ENCODE peak calls at places on chromosomes 6 and 20, in seven cellular contexts. F is IMR-90, H is suprapubic skin, W is H1, D is stomach, O is ovary, A is tibial nerve. Y is an unnamed sample.

GRCh38 chr6:111552241-111552744 is 53.4 kb downstream of the TRAF3IP2 start:
- DNase-seq in O (peak; percentile 70), W (peak; percentile 51), A (peak; percentile 51), D (peak; percentile 82), H (no peak), F (peak; percentile 98), Y (peak; percentile 32)

GRCh38 chr20:41436679-41437078 is 70.1 kb upstream of the EMILIN3 start:
- DNase-seq in A (no peak), H (no peak), F (peak; percentile 88), W (no peak), O (no peak), D (no peak), Y (no peak)

GRCh38 chr20:35854697-35855434 is 83.1 kb downstream of the PHF20 start:
- DNase-seq in D (no peak), O (no peak), H (no peak), W (no peak), A (no peak), F (peak; percentile 43), Y (no peak)

GRCh38 chr6:35487653-35488516 is 9.0 kb downstream of the TEAD3 start:
- DNase-seq in A (no peak), O (peak; percentile 70), F (peak; percentile 54), D (peak; percentile 64), H (no peak), W (no peak), Y (peak; percentile 70)

GRCh38 chr6:169618526-169619490 is 83.0 kb downstream of the WDR27 start:
- DNase-seq in A (no peak), O (no peak), H (no peak), F (peak; percentile 97), W (no peak), D (no peak), Y (no peak)

GRCh38 chr6:91055959-91056358 is 469.1 kb upstream of the MAP3K7 start:
- DNase-seq in D (no peak), F (no peak), W (no peak), H (no peak), O (no peak), A (no peak), Y (no peak)

GRCh38 chr20:62496525-62497218 is 20.9 kb upstream of the GATA5 start:
- DNase-seq in A (no peak), F (no peak), H (no peak), D (no peak), O (no peak), W (no peak), Y (no peak)

GRCh38 chr6:20707166-20707485 is 172.9 kb downstream of the CDKAL1 start:
- DNase-seq in A (no peak), F (no peak), W (no peak), O (no peak), H (no peak), D (no peak), Y (no peak)

GRCh38 chr6:154821099-154821498 is 87.9 kb downstream of the SCAF8 start:
- DNase-seq in O (no peak), D (no peak), W (no peak), A (no peak), F (no peak), H (no peak), Y (no peak)

GRCh38 chr6:120055071-120055470 is 705.5 kb upstream of the MAN1A1 start:
- DNase-seq in D (no peak), W (no peak), F (no peak), A (no peak), O (no peak), H (no peak), Y (no peak)

GRCh38 chr20:1629321-1629720 is 9.5 kb upstream of the SIRPB1 start:
- DNase-seq in F (no peak), H (no peak), W (no peak), D (no peak), A (no peak), O (no peak), Y (no peak)

GRCh38 chr6:160973311-160973710 is 18.3 kb upstream of the MAP3K4 start:
- DNase-seq in W (no peak), H (no peak), O (peak; percentile 54), D (no peak), A (no peak), F (peak; percentile 81), Y (no peak)

GRCh38 chr6:14655990-14656640 is 538.5 kb downstream of the CD83 start:
- DNase-seq in H (no peak), F (no peak), D (no peak), O (no peak), W (no peak), A (no peak), Y (no peak)

GRCh38 chr6:122092366-122092765 is 307.1 kb upstream of the HSF2 start:
- DNase-seq in A (no peak), W (no peak), D (no peak), O (no peak), F (no peak), H (no peak), Y (no peak)

DNA sequence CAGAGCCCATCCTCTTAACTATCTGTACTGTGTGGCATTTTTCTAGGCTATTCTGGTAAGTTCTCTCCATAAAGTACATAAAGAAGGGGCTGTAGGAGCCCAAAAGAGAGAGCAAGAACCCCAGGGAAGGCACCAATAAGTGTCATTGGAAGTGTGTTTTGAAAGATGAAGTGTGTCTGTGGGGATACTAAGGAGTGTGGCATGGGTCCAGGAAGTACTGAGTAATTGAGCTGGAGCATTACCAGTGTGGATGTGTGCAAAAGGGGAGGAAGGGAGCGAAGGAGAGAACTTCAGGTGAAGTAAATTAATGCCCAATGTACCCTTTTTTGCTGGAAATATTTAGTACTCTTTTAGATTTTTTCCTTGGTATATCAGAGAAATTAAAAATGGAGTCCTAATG is 63.9 kb downstream of the KCNS1 start:
- DNase-seq in H (no peak), W (no peak), F (peak; percentile 63), D (peak; percentile 28), A (no peak), O (no peak), Y (no peak)
- TF ChIP-seq POLR2A in H (no peak), W (no peak), F (no peak), D (no peak), A (no peak), O (no peak), Y (no peak)

GRCh38 chr6:24777227-24777626 is 2.5 kb downstream of the GMNN start:
- DNase-seq in A (no peak), F (no peak), O (no peak), W (no peak), D (no peak), H (no peak), Y (no peak)

GRCh38 chr6:24778121-24778520 is 3.4 kb downstream of the GMNN start:
- DNase-seq in O (no peak), A (no peak), F (no peak), H (no peak), W (no peak), D (no peak), Y (no peak)

GRCh38 chr6:24775520-24776058 is 852 bp downstream of the GMNN start:
- DNase-seq in H (no peak), W (no peak), O (no peak), A (no peak), F (peak; percentile 70), D (no peak), Y (peak; percentile 15)

GRCh38 chr6:24778878-24779277 is 4.1 kb downstream of the GMNN start:
- DNase-seq in H (no peak), F (no peak), D (no peak), O (no peak), A (no peak), W (no peak), Y (no peak)

GRCh38 chr6:24774696-24775519 is at the start of gene GMNN:
- DNase-seq in D (peak; percentile 99), O (peak; percentile 98), W (peak; percentile 91), A (peak; percentile 97), F (peak; percentile 89), H (peak; percentile 100), Y (peak; percentile 85)
- TF ChIP-seq POLR2A in D (peak; percentile 32), O (peak; percentile 59), W (peak; percentile 87), A (peak; percentile 77), F (peak; percentile 73), H (no peak), Y (peak; percentile 84)

GRCh38 chr6:26163733-26164505 is 76.7 kb downstream of the HFE start:
- DNase-seq in A (no peak), W (no peak), O (no peak), F (no peak), D (no peak), H (no peak), Y (no peak)

GRCh38 chr6:26159417-26160273 is 72.4 kb downstream of the HFE start:
- DNase-seq in W (no peak), A (no peak), H (no peak), D (no peak), F (no peak), O (no peak), Y (no peak)

GRCh38 chr6:26158581-26159416 is 71.6 kb downstream of the HFE start:
- DNase-seq in W (no peak), F (peak; percentile 46), H (peak; percentile 82), O (peak; percentile 62), A (no peak), D (peak; percentile 73), Y (no peak)

GRCh38 chr6:26162399-26162798 is 75.2 kb downstream of the HFE start:
- DNase-seq in A (no peak), H (no peak), D (no peak), F (no peak), W (no peak), O (no peak), Y (no peak)

DNA sequence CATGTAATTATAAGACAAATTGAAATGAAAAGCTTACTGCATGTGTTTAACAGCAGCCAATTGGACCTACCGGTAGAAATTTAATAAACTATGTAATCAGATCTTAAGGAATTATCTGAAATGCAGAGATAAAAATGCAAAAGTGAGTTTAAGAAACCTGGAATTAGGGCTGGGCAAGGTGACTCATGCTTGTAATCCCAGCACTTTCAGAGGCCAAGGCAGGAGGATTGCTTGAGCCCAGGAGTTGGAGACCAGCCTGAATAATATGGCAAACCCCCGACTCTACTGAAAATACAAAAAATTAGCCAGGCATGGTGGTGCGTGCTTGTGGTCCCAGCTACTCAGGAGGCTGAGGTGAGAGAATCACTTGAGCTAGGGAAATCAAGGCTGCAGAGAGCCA is 74.1 kb downstream of the HFE start:
- DNase-seq in F (no peak), D (no peak), H (no peak), O (no peak), A (no peak), W (no peak), Y (no peak)
- TF ChIP-seq POLR2A in F (no peak), D (no peak), H (no peak), O (no peak), A (no peak), W (no peak), Y (no peak)

GRCh38 chr6:28896505-28897392 is 27.0 kb downstream of the TRIM27 start:
- DNase-seq in O (peak; percentile 77), D (peak; percentile 51), W (no peak), F (peak; percentile 55), A (peak; percentile 19), H (peak; percentile 80), Y (no peak)

GRCh38 chr6:28898710-28898965 is 25.1 kb downstream of the TRIM27 start:
- DNase-seq in O (no peak), W (no peak), F (no peak), H (no peak), D (no peak), A (no peak), Y (no peak)

GRCh38 chr6:28895131-28895812 is 28.5 kb downstream of the TRIM27 start:
- DNase-seq in D (peak; percentile 93), O (peak; percentile 92), W (peak; percentile 87), H (peak; percentile 97), A (peak; percentile 91), F (peak; percentile 95), Y (peak; percentile 84)

GRCh38 chr6:28903686-28904085 is 20.1 kb downstream of the TRIM27 start:
- DNase-seq in A (no peak), O (no peak), W (no peak), F (no peak), H (no peak), D (no peak), Y (no peak)

GRCh38 chr6:28900577-28901266 is 23.1 kb downstream of the TRIM27 start:
- DNase-seq in F (no peak), A (no peak), H (no peak), D (no peak), W (no peak), O (no peak), Y (no peak)
- TF ChIP-seq POLR2A in F (no peak), A (no peak), H (no peak), D (no peak), W (no peak), O (no peak), Y (no peak)

Y was measured in H54.